ENCODE peak calls at places on chromosomes 5 and 9, in seven cellular contexts. One of them, this sample, is unnamed.

GRCh38 chr5:140220032-140220697 is 45.2 kb downstream of the CYSTM1 start:
- DNase-seq in kidney: no peak
- DNase-seq in psoas muscle: no peak
- DNase-seq in lower lobe of right lung: no peak
- DNase-seq in cardiac muscle cell: no peak
- DNase-seq in SK-N-SH: no peak
- DNase-seq in choroid plexus epithelial cell: peak
- DNase-seq in this sample: no peak

GRCh38 chr5:133289686-133290367 is 238.0 kb downstream of the HSPA4 start:
- DNase-seq in kidney: no peak
- DNase-seq in psoas muscle: no peak
- DNase-seq in lower lobe of right lung: no peak
- DNase-seq in cardiac muscle cell: peak
- DNase-seq in SK-N-SH: no peak
- DNase-seq in choroid plexus epithelial cell: no peak
- DNase-seq in this sample: no peak

GRCh38 chr9:112867275-112867991 is 23.2 kb downstream of the SLC46A2 start:
- DNase-seq in kidney: no peak
- DNase-seq in psoas muscle: no peak
- DNase-seq in lower lobe of right lung: peak
- DNase-seq in cardiac muscle cell: no peak
- DNase-seq in SK-N-SH: no peak
- DNase-seq in choroid plexus epithelial cell: peak
- DNase-seq in this sample: peak

GRCh38 chr9:138068601-138069035 is 191.0 kb downstream of the CACNA1B start:
- DNase-seq in kidney: peak
- DNase-seq in psoas muscle: no peak
- DNase-seq in lower lobe of right lung: no peak
- DNase-seq in cardiac muscle cell: no peak
- DNase-seq in SK-N-SH: peak
- DNase-seq in choroid plexus epithelial cell: no peak
- DNase-seq in this sample: no peak

GRCh38 chr5:1799110-1799601 is 481 bp downstream of the MRPL36 start:
- DNase-seq in kidney: no peak
- DNase-seq in psoas muscle: no peak
- DNase-seq in lower lobe of right lung: no peak
- DNase-seq in cardiac muscle cell: peak
- DNase-seq in SK-N-SH: no peak
- DNase-seq in choroid plexus epithelial cell: peak
- DNase-seq in this sample: peak

GRCh38 chr5:67004730-67005350 is 191.8 kb downstream of the CD180 start:
- DNase-seq in kidney: no peak
- DNase-seq in psoas muscle: no peak
- DNase-seq in lower lobe of right lung: no peak
- DNase-seq in cardiac muscle cell: peak
- DNase-seq in SK-N-SH: peak
- DNase-seq in choroid plexus epithelial cell: no peak
- DNase-seq in this sample: no peak

GRCh38 chr5:78637468-78637867 is 11.1 kb downstream of the LHFPL2 start:
- DNase-seq in kidney: no peak
- DNase-seq in psoas muscle: no peak
- DNase-seq in lower lobe of right lung: no peak
- DNase-seq in cardiac muscle cell: peak
- DNase-seq in SK-N-SH: no peak
- DNase-seq in choroid plexus epithelial cell: no peak
- DNase-seq in this sample: no peak

GRCh38 chr5:14174235-14174636 is 31.1 kb downstream of the TRIO start:
- DNase-seq in kidney: no peak
- DNase-seq in psoas muscle: no peak
- DNase-seq in lower lobe of right lung: no peak
- DNase-seq in cardiac muscle cell: peak
- DNase-seq in SK-N-SH: peak
- DNase-seq in choroid plexus epithelial cell: peak
- DNase-seq in this sample: no peak

GRCh38 chr5:95460662-95461061 is 69.5 kb downstream of the FAM81B start:
- DNase-seq in kidney: no peak
- DNase-seq in psoas muscle: no peak
- DNase-seq in lower lobe of right lung: no peak
- DNase-seq in cardiac muscle cell: no peak
- DNase-seq in SK-N-SH: no peak
- DNase-seq in choroid plexus epithelial cell: no peak
- DNase-seq in this sample: no peak

GRCh38 chr9:73132034-73132776 is 19.5 kb upstream of the ANXA1 start:
- DNase-seq in kidney: peak
- DNase-seq in psoas muscle: peak
- DNase-seq in lower lobe of right lung: peak
- DNase-seq in cardiac muscle cell: peak
- DNase-seq in SK-N-SH: peak
- DNase-seq in choroid plexus epithelial cell: peak
- DNase-seq in this sample: peak

GRCh38 chr9:91764661-91765060 is 185.4 kb downstream of the ROR2 start:
- DNase-seq in kidney: no peak
- DNase-seq in psoas muscle: no peak
- DNase-seq in lower lobe of right lung: no peak
- DNase-seq in cardiac muscle cell: no peak
- DNase-seq in SK-N-SH: no peak
- DNase-seq in choroid plexus epithelial cell: no peak
- DNase-seq in this sample: no peak

GRCh38 chr9:68726489-68726888 is 21.4 kb downstream of the PIP5K1B start:
- DNase-seq in kidney: no peak
- DNase-seq in psoas muscle: no peak
- DNase-seq in lower lobe of right lung: no peak
- DNase-seq in cardiac muscle cell: no peak
- DNase-seq in SK-N-SH: no peak
- DNase-seq in choroid plexus epithelial cell: no peak
- DNase-seq in this sample: no peak

GRCh38 chr9:35367451-35367850 is 122.5 kb upstream of the RUSC2 start:
- DNase-seq in kidney: no peak
- DNase-seq in psoas muscle: no peak
- DNase-seq in lower lobe of right lung: no peak
- DNase-seq in cardiac muscle cell: no peak
- DNase-seq in SK-N-SH: no peak
- DNase-seq in choroid plexus epithelial cell: peak
- DNase-seq in this sample: peak

GRCh38 chr9:111251453-111251837 is 78.6 kb downstream of the OR2K2 start:
- DNase-seq in kidney: no peak
- DNase-seq in psoas muscle: no peak
- DNase-seq in lower lobe of right lung: no peak
- DNase-seq in cardiac muscle cell: no peak
- DNase-seq in SK-N-SH: no peak
- DNase-seq in choroid plexus epithelial cell: no peak
- DNase-seq in this sample: no peak

GRCh38 chr5:136016945-136017530 is 11.8 kb upstream of the TGFBI start:
- DNase-seq in kidney: no peak
- DNase-seq in psoas muscle: no peak
- DNase-seq in lower lobe of right lung: no peak
- DNase-seq in cardiac muscle cell: no peak
- DNase-seq in SK-N-SH: no peak
- DNase-seq in choroid plexus epithelial cell: peak
- DNase-seq in this sample: peak

GRCh38 chr9:121048618-121049017 is 1.5 kb downstream of the C5 start:
- DNase-seq in kidney: no peak
- DNase-seq in psoas muscle: no peak
- DNase-seq in lower lobe of right lung: no peak
- DNase-seq in cardiac muscle cell: no peak
- DNase-seq in SK-N-SH: no peak
- DNase-seq in choroid plexus epithelial cell: peak
- DNase-seq in this sample: peak
- H3K4me3 ChIP-seq in kidney: no peak
- H3K4me3 ChIP-seq in psoas muscle: no peak
- H3K4me3 ChIP-seq in lower lobe of right lung: no peak
- H3K4me3 ChIP-seq in cardiac muscle cell: no peak
- H3K4me3 ChIP-seq in SK-N-SH: no peak
- H3K4me3 ChIP-seq in choroid plexus epithelial cell: no peak
- H3K4me3 ChIP-seq in this sample: no peak

GRCh38 chr5:73705364-73705763 is 79.4 kb downstream of the ARHGEF28 start:
- DNase-seq in kidney: no peak
- DNase-seq in psoas muscle: no peak
- DNase-seq in lower lobe of right lung: no peak
- DNase-seq in cardiac muscle cell: no peak
- DNase-seq in SK-N-SH: no peak
- DNase-seq in choroid plexus epithelial cell: no peak
- DNase-seq in this sample: no peak

GRCh38 chr5:73706963-73707362 is 81.0 kb downstream of the ARHGEF28 start:
- DNase-seq in kidney: no peak
- DNase-seq in psoas muscle: no peak
- DNase-seq in lower lobe of right lung: no peak
- DNase-seq in cardiac muscle cell: no peak
- DNase-seq in SK-N-SH: no peak
- DNase-seq in choroid plexus epithelial cell: no peak
- DNase-seq in this sample: no peak

DNA sequence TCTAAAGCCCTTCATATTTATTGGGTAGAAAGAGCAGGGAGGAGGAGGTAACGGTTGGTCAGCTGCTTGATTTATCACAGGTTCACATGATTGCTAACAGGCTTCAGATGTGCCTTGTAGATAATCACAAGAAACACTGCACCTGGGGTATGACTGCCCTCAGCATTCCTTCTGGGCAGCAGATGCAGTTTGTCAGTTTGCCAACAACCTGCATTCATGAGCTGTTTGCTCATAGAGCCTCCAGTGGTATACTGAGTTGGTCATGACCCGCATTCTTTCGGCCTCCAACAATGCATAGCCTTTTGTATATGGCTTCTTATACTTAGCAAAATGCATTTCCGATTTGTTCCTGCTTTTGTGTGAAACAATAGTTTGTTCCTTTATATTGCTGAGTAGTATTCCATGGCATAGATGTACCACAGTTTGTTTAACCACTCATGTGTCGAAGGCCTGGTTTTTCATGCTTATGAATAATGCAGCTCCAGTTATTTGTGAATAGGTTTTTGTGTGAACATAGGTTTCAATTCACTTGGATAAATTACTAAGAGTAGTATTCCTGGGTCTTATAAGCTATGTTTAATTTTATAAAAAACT is 83.6 kb downstream of the ARHGEF28 start:
- DNase-seq in kidney: no peak
- DNase-seq in psoas muscle: no peak
- DNase-seq in lower lobe of right lung: no peak
- DNase-seq in cardiac muscle cell: no peak
- DNase-seq in SK-N-SH: no peak
- DNase-seq in choroid plexus epithelial cell: peak
- DNase-seq in this sample: no peak
- TF ChIP-seq CTCF in kidney: no peak
- TF ChIP-seq CTCF in psoas muscle: no peak
- TF ChIP-seq CTCF in lower lobe of right lung: no peak
- TF ChIP-seq CTCF in cardiac muscle cell: no peak
- TF ChIP-seq CTCF in SK-N-SH: no peak
- TF ChIP-seq CTCF in choroid plexus epithelial cell: no peak
- TF ChIP-seq CTCF in this sample: no peak

GRCh38 chr9:126297656-126298318 is 28.8 kb upstream of the MVB12B start:
- DNase-seq in kidney: no peak
- DNase-seq in psoas muscle: no peak
- DNase-seq in lower lobe of right lung: no peak
- DNase-seq in cardiac muscle cell: no peak
- DNase-seq in SK-N-SH: no peak
- DNase-seq in choroid plexus epithelial cell: no peak
- DNase-seq in this sample: no peak

GRCh38 chr9:126295936-126296600 is 30.6 kb upstream of the MVB12B start:
- DNase-seq in kidney: no peak
- DNase-seq in psoas muscle: no peak
- DNase-seq in lower lobe of right lung: no peak
- DNase-seq in cardiac muscle cell: no peak
- DNase-seq in SK-N-SH: no peak
- DNase-seq in choroid plexus epithelial cell: no peak
- DNase-seq in this sample: no peak

GRCh38 chr9:126299706-126300276 is 26.8 kb upstream of the MVB12B start:
- DNase-seq in kidney: no peak
- DNase-seq in psoas muscle: no peak
- DNase-seq in lower lobe of right lung: no peak
- DNase-seq in cardiac muscle cell: no peak
- DNase-seq in SK-N-SH: no peak
- DNase-seq in choroid plexus epithelial cell: peak
- DNase-seq in this sample: peak

GRCh38 chr9:126296687-126297086 is 29.9 kb upstream of the MVB12B start:
- DNase-seq in kidney: no peak
- DNase-seq in psoas muscle: no peak
- DNase-seq in lower lobe of right lung: no peak
- DNase-seq in cardiac muscle cell: no peak
- DNase-seq in SK-N-SH: no peak
- DNase-seq in choroid plexus epithelial cell: no peak
- DNase-seq in this sample: no peak

DNA sequence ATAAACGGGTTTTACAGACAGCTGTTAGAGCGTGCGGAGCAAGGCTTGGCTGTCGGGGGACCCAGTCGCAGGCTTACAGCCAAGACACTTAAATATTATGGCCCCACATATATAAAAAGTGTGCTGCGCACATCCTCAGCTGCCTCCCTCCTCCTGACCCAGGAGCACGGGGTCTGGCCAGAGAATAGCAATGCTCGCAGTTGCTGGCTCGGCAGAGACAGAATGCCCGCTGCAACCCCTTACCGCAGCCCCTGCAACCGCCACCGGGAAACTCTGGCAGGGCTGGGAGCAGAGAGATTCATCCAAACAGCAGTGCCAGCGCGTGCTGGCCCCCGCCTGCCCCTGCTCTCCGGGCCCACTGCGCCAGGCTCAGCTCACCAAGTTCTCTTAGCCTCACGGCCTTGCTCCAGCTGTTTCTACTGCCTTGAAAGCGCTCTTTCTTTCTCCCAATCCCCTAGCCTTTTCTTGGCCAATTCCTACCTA is 28.3 kb upstream of the MVB12B start:
- DNase-seq in kidney: no peak
- DNase-seq in psoas muscle: no peak
- DNase-seq in lower lobe of right lung: no peak
- DNase-seq in cardiac muscle cell: no peak
- DNase-seq in SK-N-SH: no peak
- DNase-seq in choroid plexus epithelial cell: no peak
- DNase-seq in this sample: no peak
- H3K4me3 ChIP-seq in kidney: no peak
- H3K4me3 ChIP-seq in psoas muscle: no peak
- H3K4me3 ChIP-seq in lower lobe of right lung: no peak
- H3K4me3 ChIP-seq in cardiac muscle cell: no peak
- H3K4me3 ChIP-seq in SK-N-SH: no peak
- H3K4me3 ChIP-seq in choroid plexus epithelial cell: no peak
- H3K4me3 ChIP-seq in this sample: no peak

DNA sequence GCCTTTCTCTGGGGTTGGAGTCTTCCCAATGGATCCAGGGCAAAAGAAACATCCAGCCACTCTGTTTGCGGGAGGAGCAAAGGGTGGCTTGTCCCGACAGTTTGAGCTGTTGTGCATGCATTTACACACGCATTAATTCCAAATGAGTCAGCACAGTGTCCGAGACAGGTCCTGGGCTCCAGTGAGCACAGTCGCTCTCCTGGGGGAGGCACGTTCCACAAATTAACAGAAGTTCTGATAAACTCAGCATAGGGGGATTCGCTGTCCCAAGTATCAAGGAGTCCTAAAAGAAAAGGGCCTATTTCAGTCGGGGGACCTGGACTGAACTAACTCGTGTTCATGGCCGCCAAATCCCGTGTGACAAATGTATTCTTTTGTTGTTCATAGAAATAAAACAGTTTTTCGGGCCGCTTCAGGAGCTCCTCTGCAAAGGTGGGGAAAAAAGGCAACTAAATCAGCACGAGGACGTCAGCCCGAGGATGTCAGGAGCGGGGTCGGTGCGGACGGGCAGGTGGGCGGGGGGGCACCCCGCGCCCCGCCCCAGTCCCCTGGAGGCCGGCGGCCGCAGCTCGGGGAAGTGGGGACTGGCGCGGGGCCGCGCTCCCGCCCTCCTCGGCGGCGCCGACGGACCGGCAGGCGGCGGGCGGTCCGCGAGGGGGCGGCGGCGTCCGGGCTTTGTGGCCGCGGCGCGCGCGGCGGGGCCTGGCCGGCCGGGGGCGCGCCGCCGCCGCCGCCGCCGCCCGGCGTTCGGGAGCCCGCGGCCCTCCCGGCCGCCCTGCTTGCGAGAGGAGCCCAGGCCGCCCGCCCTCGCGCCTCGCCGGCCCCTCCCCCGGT is at the start of gene MSANTD3:
- DNase-seq in kidney: peak
- DNase-seq in psoas muscle: peak
- DNase-seq in lower lobe of right lung: peak
- DNase-seq in cardiac muscle cell: peak
- DNase-seq in SK-N-SH: peak
- DNase-seq in choroid plexus epithelial cell: peak
- DNase-seq in this sample: peak
- TF ChIP-seq CTCF in kidney: peak
- TF ChIP-seq CTCF in psoas muscle: peak
- TF ChIP-seq CTCF in lower lobe of right lung: no peak
- TF ChIP-seq CTCF in cardiac muscle cell: no peak
- TF ChIP-seq CTCF in SK-N-SH: peak
- TF ChIP-seq CTCF in choroid plexus epithelial cell: no peak
- TF ChIP-seq CTCF in this sample: no peak